ENCODE peak calls at places on chromosomes 6 and 20, in five cellular contexts. W, X, Q, K and L are unnamed samples.
A peak's percentile ranks its signal among the peaks of the same experiment; 100 is the strongest.

GRCh38 chr6:165653196-165653595 is 9.8 kb downstream of the PDE10A start:
- DNase-seq in W (no peak), X (no peak), Q (no peak), K (no peak), L (no peak)

GRCh38 chr20:62959101-62959971 is 6.8 kb downstream of the SLC17A9 start:
- DNase-seq in W (no peak), X (no peak), Q (no peak), K (no peak), L (no peak)

GRCh38 chr6:156777866-156778614 is 862 bp downstream of the ARID1B start:
- DNase-seq in W (no peak), X (peak; percentile 55), Q (peak; percentile 78), K (peak; percentile 45), L (peak; percentile 33)

GRCh38 chr6:27556406-27556805 is 83.5 kb upstream of the ZNF184 start:
- DNase-seq in W (no peak), X (no peak), Q (no peak), K (no peak), L (no peak)

GRCh38 chr20:6768228-6769185 is 1.0 kb downstream of the BMP2 start:
- DNase-seq in W (no peak), X (no peak), Q (peak; percentile 77), K (peak; percentile 13), L (peak; percentile 20)

GRCh38 chr6:147311218-147311617 is 107.0 kb downstream of the STXBP5 start:
- DNase-seq in W (no peak), X (no peak), Q (no peak), K (no peak), L (no peak)

GRCh38 chr6:42380208-42380979 is 71.3 kb downstream of the TRERF1 start:
- DNase-seq in W (no peak), X (no peak), Q (no peak), K (no peak), L (no peak)

GRCh38 chr6:21946298-21946783 is 350.5 kb downstream of the PRL start:
- DNase-seq in W (no peak), X (no peak), Q (no peak), K (no peak), L (no peak)

GRCh38 chr6:101926149-101926925 is 532.8 kb downstream of the GRIK2 start:
- DNase-seq in W (no peak), X (no peak), Q (no peak), K (no peak), L (no peak)

GRCh38 chr6:150565945-150566344 is 33.7 kb upstream of the PLEKHG1 start:
- DNase-seq in W (no peak), X (no peak), Q (no peak), K (no peak), L (no peak)

GRCh38 chr20:38286586-38287502 is 17.1 kb upstream of the BPI start:
- DNase-seq in W (no peak), X (no peak), Q (no peak), K (peak; percentile 47), L (peak; percentile 25)

GRCh38 chr6:118876814-118877213 is 17.1 kb upstream of the ASF1A start:
- DNase-seq in W (no peak), X (no peak), Q (no peak), K (no peak), L (no peak)

GRCh38 chr6:165574770-165575549 is 88.1 kb downstream of the PDE10A start:
- DNase-seq in W (peak; percentile 57), X (no peak), Q (no peak), K (no peak), L (peak; percentile 40)

GRCh38 chr6:89289710-89290109 is 25.4 kb downstream of the GABRR2 start:
- DNase-seq in W (no peak), X (no peak), Q (no peak), K (no peak), L (no peak)

GRCh38 chr6:128370072-128370471 is 150.3 kb downstream of the PTPRK start:
- DNase-seq in W (no peak), X (no peak), Q (no peak), K (no peak), L (peak; percentile 55)

GRCh38 chr6:44304282-44305199 is 8.6 kb downstream of the AARS2 start:
- DNase-seq in W (peak; percentile 10), X (no peak), Q (peak; percentile 83), K (peak; percentile 48), L (no peak)

GRCh38 chr6:32169211-32169610 is 4.8 kb downstream of the EGFL8 start:
- DNase-seq in W (no peak), X (no peak), Q (no peak), K (no peak), L (no peak)

GRCh38 chr6:169489642-169490408 is 212.0 kb downstream of the WDR27 start:
- DNase-seq in W (no peak), X (no peak), Q (no peak), K (no peak), L (no peak)